ENCODE peak calls at places on chromosomes 5 and 9, in five cellular contexts. One of them, this sample, is unnamed.

GRCh38 chr5:153704110-153704509 is 213.6 kb downstream of the GRIA1 start:
- DNase-seq in A549: no peak
- DNase-seq in K562: no peak
- DNase-seq in H1: no peak
- DNase-seq in HepG2: no peak
- DNase-seq in this sample: no peak

GRCh38 chr9:127788337-127789011 is 2.6 kb downstream of the CDK9 start:
- DNase-seq in HepG2: no peak
- DNase-seq in H1: no peak
- DNase-seq in K562: no peak
- DNase-seq in A549: no peak
- DNase-seq in this sample: no peak

GRCh38 chr9:86263876-86264275 is 4.4 kb upstream of the C9orf153 start:
- DNase-seq in K562: no peak
- DNase-seq in H1: no peak
- DNase-seq in A549: no peak
- DNase-seq in HepG2: no peak
- DNase-seq in this sample: no peak

GRCh38 chr9:132350861-132351315 is 3.9 kb downstream of the SETX start:
- DNase-seq in H1: no peak
- DNase-seq in HepG2: no peak
- DNase-seq in K562: no peak
- DNase-seq in A549: no peak
- DNase-seq in this sample: no peak

GRCh38 chr9:84671651-84672467 is 2.3 kb downstream of the NTRK2 start:
- DNase-seq in A549: no peak
- DNase-seq in H1: no peak
- DNase-seq in K562: no peak
- DNase-seq in HepG2: no peak
- DNase-seq in this sample: no peak

GRCh38 chr5:107968465-107968864 is 297.7 kb upstream of the EFNA5 start:
- DNase-seq in HepG2: no peak
- DNase-seq in H1: no peak
- DNase-seq in A549: no peak
- DNase-seq in K562: no peak
- DNase-seq in this sample: no peak

GRCh38 chr5:33992864-33993263 is 8.4 kb upstream of the SLC45A2 start:
- DNase-seq in H1: no peak
- DNase-seq in HepG2: peak
- DNase-seq in K562: no peak
- DNase-seq in A549: no peak
- DNase-seq in this sample: no peak

GRCh38 chr5:1540166-1540565 is 16.4 kb upstream of the LPCAT1 start:
- DNase-seq in H1: peak
- DNase-seq in A549: no peak
- DNase-seq in HepG2: no peak
- DNase-seq in K562: no peak
- DNase-seq in this sample: no peak

GRCh38 chr9:63817622-63818518 is 1467.1 kb downstream of the FOXD4L5 start:
- DNase-seq in HepG2: peak
- DNase-seq in K562: peak
- DNase-seq in A549: no peak
- DNase-seq in H1: peak
- DNase-seq in this sample: peak

GRCh38 chr9:126114850-126115460 is 211.7 kb upstream of the MVB12B start:
- DNase-seq in K562: no peak
- DNase-seq in HepG2: no peak
- DNase-seq in H1: peak
- DNase-seq in A549: no peak
- DNase-seq in this sample: no peak

GRCh38 chr5:96256795-96257470 is 176.1 kb downstream of the PCSK1 start:
- DNase-seq in H1: no peak
- DNase-seq in A549: peak
- DNase-seq in HepG2: no peak
- DNase-seq in K562: no peak
- DNase-seq in this sample: no peak

GRCh38 chr5:132365213-132365612 is 4.3 kb upstream of the SLC22A5 start:
- DNase-seq in HepG2: peak
- DNase-seq in A549: peak
- DNase-seq in H1: no peak
- DNase-seq in K562: peak
- DNase-seq in this sample: no peak

GRCh38 chr5:132364319-132364718 is 5.2 kb upstream of the SLC22A5 start:
- DNase-seq in A549: peak
- DNase-seq in K562: no peak
- DNase-seq in HepG2: no peak
- DNase-seq in H1: no peak
- DNase-seq in this sample: no peak

GRCh38 chr5:132362086-132362485 is 7.4 kb upstream of the SLC22A5 start:
- DNase-seq in K562: no peak
- DNase-seq in HepG2: no peak
- DNase-seq in H1: no peak
- DNase-seq in A549: no peak
- DNase-seq in this sample: no peak

GRCh38 chr5:132358760-132359159 is 10.8 kb upstream of the SLC22A5 start:
- DNase-seq in A549: no peak
- DNase-seq in H1: no peak
- DNase-seq in HepG2: no peak
- DNase-seq in K562: no peak
- DNase-seq in this sample: no peak

DNA sequence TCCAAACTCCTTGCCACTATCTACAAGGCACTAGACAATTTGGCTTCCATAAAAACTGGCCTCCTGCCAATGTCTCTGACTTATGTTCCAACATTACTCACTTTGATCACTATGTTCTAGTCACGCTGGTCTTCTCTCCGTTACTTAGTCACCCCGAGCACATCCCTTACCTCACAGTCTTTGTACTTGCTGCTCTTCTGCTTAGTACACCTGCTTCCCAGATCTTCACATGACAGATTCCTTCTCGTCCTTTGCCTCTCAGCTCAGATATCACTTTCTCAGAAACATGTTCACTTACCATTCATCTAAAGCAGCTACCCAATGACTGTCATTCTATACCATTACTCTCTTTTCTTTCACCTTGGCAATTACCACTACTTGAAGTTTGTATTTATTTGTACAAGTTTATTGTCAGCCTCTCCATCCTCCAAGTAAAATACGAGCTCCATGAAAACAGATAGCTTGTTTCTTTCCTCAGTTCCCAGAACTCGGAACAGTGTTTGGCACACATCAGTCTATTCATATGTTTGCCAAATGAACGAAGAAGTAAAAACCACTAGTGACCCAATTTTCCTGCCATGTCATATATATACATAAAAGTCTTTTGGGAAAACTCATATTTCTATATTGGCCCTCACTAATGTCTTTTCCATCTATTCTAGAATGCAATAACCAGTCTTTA is 5.9 kb upstream of the SLC22A5 start:
- DNase-seq in A549: peak
- DNase-seq in HepG2: no peak
- DNase-seq in H1: no peak
- DNase-seq in K562: no peak
- DNase-seq in this sample: no peak
- TF ChIP-seq HDAC2 in A549: no peak
- TF ChIP-seq HDAC2 in HepG2: no peak
- TF ChIP-seq HDAC2 in H1: no peak
- TF ChIP-seq HDAC2 in K562: no peak
- TF ChIP-seq HDAC2 in this sample: no peak

GRCh38 chr5:39100851-39101396 is 26.7 kb upstream of the RICTOR start:
- DNase-seq in HepG2: peak
- DNase-seq in A549: peak
- DNase-seq in K562: no peak
- DNase-seq in H1: no peak
- DNase-seq in this sample: no peak
- TF ChIP-seq HDAC2 in HepG2: no peak
- TF ChIP-seq HDAC2 in A549: no peak
- TF ChIP-seq HDAC2 in K562: no peak
- TF ChIP-seq HDAC2 in H1: no peak
- TF ChIP-seq HDAC2 in this sample: no peak

GRCh38 chr5:86909896-86910295 is 292.2 kb downstream of the COX7C start:
- DNase-seq in K562: no peak
- DNase-seq in A549: no peak
- DNase-seq in H1: no peak
- DNase-seq in HepG2: no peak
- DNase-seq in this sample: no peak
- TF ChIP-seq HDAC2 in K562: no peak
- TF ChIP-seq HDAC2 in A549: no peak
- TF ChIP-seq HDAC2 in H1: no peak
- TF ChIP-seq HDAC2 in HepG2: no peak
- TF ChIP-seq HDAC2 in this sample: no peak

GRCh38 chr9:107142430-107142829 is 140.6 kb upstream of the RAD23B start:
- DNase-seq in H1: no peak
- DNase-seq in HepG2: no peak
- DNase-seq in K562: no peak
- DNase-seq in A549: no peak
- DNase-seq in this sample: no peak
- TF ChIP-seq HDAC2 in H1: no peak
- TF ChIP-seq HDAC2 in HepG2: no peak
- TF ChIP-seq HDAC2 in K562: no peak
- TF ChIP-seq HDAC2 in A549: no peak
- TF ChIP-seq HDAC2 in this sample: no peak

GRCh38 chr5:58985759-58986158 is 402.9 kb downstream of the RAB3C start:
- DNase-seq in A549: no peak
- DNase-seq in H1: no peak
- DNase-seq in HepG2: no peak
- DNase-seq in K562: no peak
- DNase-seq in this sample: no peak
- TF ChIP-seq HDAC2 in A549: no peak
- TF ChIP-seq HDAC2 in H1: no peak
- TF ChIP-seq HDAC2 in HepG2: no peak
- TF ChIP-seq HDAC2 in K562: no peak
- TF ChIP-seq HDAC2 in this sample: no peak

GRCh38 chr9:83270116-83270515 is 207.2 kb upstream of the RASEF start:
- DNase-seq in HepG2: peak
- DNase-seq in H1: no peak
- DNase-seq in K562: no peak
- DNase-seq in A549: no peak
- DNase-seq in this sample: no peak
- TF ChIP-seq HDAC2 in HepG2: no peak
- TF ChIP-seq HDAC2 in H1: no peak
- TF ChIP-seq HDAC2 in K562: no peak
- TF ChIP-seq HDAC2 in A549: no peak
- TF ChIP-seq HDAC2 in this sample: no peak

DNA sequence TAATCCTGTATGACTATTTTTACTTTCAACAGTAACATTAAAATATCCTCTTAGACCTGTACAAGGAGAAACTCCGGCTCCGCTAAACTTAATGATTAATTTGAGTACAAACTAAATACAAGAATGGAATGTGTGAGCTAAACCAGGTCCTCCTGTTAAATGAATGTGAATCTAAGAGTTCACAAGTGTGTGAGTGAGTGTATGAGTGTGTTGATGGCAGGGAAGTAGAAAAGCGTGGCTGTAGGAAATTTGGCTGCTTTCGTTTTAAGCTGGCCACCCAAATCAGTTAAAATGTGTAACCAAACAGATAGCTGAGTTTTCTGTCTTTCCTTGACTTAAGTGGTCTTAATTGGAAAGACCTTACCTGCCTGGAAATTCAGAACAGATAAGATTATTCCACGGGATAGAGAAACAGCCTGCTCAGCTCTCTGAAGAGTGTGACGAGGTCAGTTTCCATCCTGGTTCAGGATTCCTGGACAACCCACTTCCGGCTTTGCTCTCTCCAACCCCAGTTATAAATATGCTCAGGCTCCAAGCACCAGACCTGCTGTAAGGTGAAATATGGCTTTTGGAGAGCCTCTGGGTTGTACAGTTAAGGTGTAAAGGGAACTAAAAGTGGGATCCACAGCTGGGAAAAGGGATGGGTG is 908.6 kb upstream of the EDIL3 start:
- DNase-seq in A549: no peak
- DNase-seq in H1: no peak
- DNase-seq in HepG2: peak
- DNase-seq in K562: no peak
- DNase-seq in this sample: no peak
- TF ChIP-seq HDAC2 in A549: no peak
- TF ChIP-seq HDAC2 in H1: no peak
- TF ChIP-seq HDAC2 in HepG2: no peak
- TF ChIP-seq HDAC2 in K562: no peak
- TF ChIP-seq HDAC2 in this sample: no peak

GRCh38 chr5:173488144-173488543 is 128.3 kb downstream of the BOD1 start:
- DNase-seq in K562: no peak
- DNase-seq in H1: no peak
- DNase-seq in HepG2: no peak
- DNase-seq in A549: no peak
- DNase-seq in this sample: no peak

GRCh38 chr5:173486355-173486754 is 130.1 kb downstream of the BOD1 start:
- DNase-seq in H1: no peak
- DNase-seq in K562: no peak
- DNase-seq in A549: no peak
- DNase-seq in HepG2: no peak
- DNase-seq in this sample: no peak

GRCh38 chr5:173484569-173484968 is 131.9 kb downstream of the BOD1 start:
- DNase-seq in HepG2: no peak
- DNase-seq in H1: no peak
- DNase-seq in K562: no peak
- DNase-seq in A549: no peak
- DNase-seq in this sample: no peak

GRCh38 chr5:173486826-173487225 is 129.6 kb downstream of the BOD1 start:
- DNase-seq in K562: no peak
- DNase-seq in A549: no peak
- DNase-seq in HepG2: no peak
- DNase-seq in H1: no peak
- DNase-seq in this sample: no peak

DNA sequence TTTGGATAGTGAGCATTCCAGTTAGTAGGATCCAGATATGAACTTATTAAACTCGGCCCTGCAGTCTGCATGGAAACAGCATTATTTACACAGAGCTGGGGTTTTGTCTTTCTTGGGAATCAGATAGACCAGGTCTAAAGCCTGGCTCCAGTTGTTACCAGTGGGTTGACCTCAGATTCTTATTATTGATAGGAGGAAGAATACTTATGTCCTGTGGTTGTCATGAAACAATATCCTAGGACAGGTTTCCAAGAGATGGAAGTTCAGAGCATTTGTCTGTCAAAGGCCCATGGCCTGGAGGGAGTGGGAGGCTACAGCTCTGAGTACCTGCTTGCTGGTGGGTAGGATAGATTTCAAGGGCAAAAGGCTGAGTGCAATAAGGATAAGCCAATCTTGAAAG is 129.2 kb downstream of the BOD1 start:
- DNase-seq in HepG2: no peak
- DNase-seq in H1: no peak
- DNase-seq in K562: no peak
- DNase-seq in A549: no peak
- DNase-seq in this sample: no peak
- TF ChIP-seq HDAC2 in HepG2: no peak
- TF ChIP-seq HDAC2 in H1: no peak
- TF ChIP-seq HDAC2 in K562: no peak
- TF ChIP-seq HDAC2 in A549: no peak
- TF ChIP-seq HDAC2 in this sample: no peak